ENCODE peak calls at places on chromosomes 12 and 14, in four cellular contexts. C is Panc1, I is HepG2, Q is HCT116. G is an unnamed sample.

GRCh38 chr12:26156201-26156871 is 31.5 kb upstream of the BHLHE41 start:
- DNase-seq in C (no peak), I (no peak), Q (no peak), G (no peak)

GRCh38 chr12:121626087-121626852 is at the start of gene ORAI1:
- DNase-seq in C (no peak), I (peak; percentile 81), Q (peak; percentile 83), G (peak; percentile 97)

GRCh38 chr14:36052681-36053080 is 123.8 kb downstream of the PTCSC3 start:
- DNase-seq in C (no peak), I (no peak), Q (no peak), G (no peak)

GRCh38 chr12:50198829-50199228 is 31.7 kb upstream of the CERS5 start:
- DNase-seq in C (no peak), I (no peak), Q (no peak), G (no peak)

GRCh38 chr14:72237722-72238666 is 305.8 kb downstream of the RGS6 start:
- DNase-seq in C (no peak), I (no peak), Q (no peak), G (no peak)

GRCh38 chr14:103520657-103521437 is 1.8 kb downstream of the CKB start:
- DNase-seq in C (no peak), I (no peak), Q (peak; percentile 53), G (peak; percentile 78)

GRCh38 chr12:51705450-51705849 is 114.4 kb downstream of the SCN8A start:
- DNase-seq in C (no peak), I (no peak), Q (no peak), G (no peak)

GRCh38 chr12:6272300-6273208 is 37.9 kb upstream of the PLEKHG6 start:
- DNase-seq in C (no peak), I (no peak), Q (peak; percentile 88), G (no peak)

GRCh38 chr12:49641748-49642369 is 18.5 kb downstream of the PRPF40B start:
- DNase-seq in C (no peak), I (no peak), Q (no peak), G (no peak)

GRCh38 chr12:90004319-90005074 is 295.9 kb upstream of the ATP2B1 start:
- DNase-seq in C (no peak), I (no peak), Q (no peak), G (no peak)

GRCh38 chr12:49288412-49288853 is 6.5 kb upstream of the PRPH start:
- DNase-seq in C (no peak), I (peak; percentile 34), Q (peak; percentile 46), G (peak; percentile 76)

GRCh38 chr12:2992724-2993123 is 33.5 kb downstream of the TEAD4 start:
- DNase-seq in C (no peak), I (no peak), Q (no peak), G (no peak)

GRCh38 chr14:38404100-38404541 is 148.2 kb upstream of the CLEC14A start:
- DNase-seq in C (no peak), I (no peak), Q (no peak), G (no peak)

GRCh38 chr12:94235894-94236293 is 87.5 kb downstream of the PLXNC1 start:
- DNase-seq in C (no peak), I (no peak), Q (no peak), G (no peak)

GRCh38 chr12:65934480-65935115 is 110.3 kb downstream of the HMGA2 start:
- DNase-seq in C (no peak), I (no peak), Q (no peak), G (no peak)

GRCh38 chr14:96629082-96629481 is 126.9 kb downstream of the PAPOLA start:
- DNase-seq in C (no peak), I (no peak), Q (no peak), G (no peak)

GRCh38 chr14:36716614-36717184 is 55.0 kb downstream of the PAX9 start:
- DNase-seq in C (no peak), I (peak; percentile 59), Q (no peak), G (no peak)

GRCh38 chr12:80269953-80270552 is 170.7 kb downstream of the OTOGL start:
- DNase-seq in C (peak; percentile 24), I (peak; percentile 24), Q (peak; percentile 23), G (peak; percentile 41)

GRCh38 chr12:127235771-127236170 is 1031.2 kb upstream of the TMEM132C start:
- DNase-seq in C (no peak), I (no peak), Q (no peak), G (no peak)

GRCh38 chr12:14896477-14897184 is 11.0 kb upstream of the MGP start:
- DNase-seq in C (no peak), I (no peak), Q (no peak), G (no peak)

GRCh38 chr12:102342281-102343006 is 137.9 kb downstream of the IGF1 start:
- DNase-seq in C (no peak), I (peak; percentile 42), Q (no peak), G (no peak)
- TF ChIP-seq TCF7L2 in C (no peak), I (no peak), Q (no peak), G (no peak)

DNA sequence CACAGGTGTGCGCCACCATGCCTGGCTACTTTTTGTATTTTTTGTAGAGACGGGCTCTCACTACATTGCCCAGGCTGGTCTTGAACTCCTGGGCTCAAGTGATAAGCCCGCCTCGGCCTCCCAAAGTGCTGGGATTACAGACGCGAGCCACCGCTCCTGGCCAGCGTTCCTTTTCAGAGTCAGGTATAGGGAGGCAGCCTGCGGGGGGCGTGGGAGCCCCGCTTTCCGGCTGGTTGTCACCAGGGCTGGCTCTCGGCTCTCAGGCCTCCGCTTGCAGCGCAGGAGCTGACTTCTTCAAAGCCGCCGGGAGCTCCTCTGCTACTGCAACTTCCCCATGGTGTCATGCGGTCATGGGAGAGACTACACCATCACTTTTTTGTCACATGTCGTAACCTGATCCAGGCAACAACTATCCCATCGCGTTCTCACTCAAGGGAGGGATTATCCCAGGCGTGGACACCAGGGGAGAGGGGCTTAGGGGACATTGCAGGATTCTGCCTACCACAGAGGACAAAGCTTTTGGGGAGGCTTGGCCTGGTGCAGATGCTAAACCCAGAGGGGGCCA is 129.4 kb downstream of the SCARB1 start:
- DNase-seq in C (no peak), I (peak; percentile 91), Q (no peak), G (peak; percentile 64)
- TF ChIP-seq TCF7L2 in C (no peak), I (no peak), Q (no peak), G (no peak)

DNA sequence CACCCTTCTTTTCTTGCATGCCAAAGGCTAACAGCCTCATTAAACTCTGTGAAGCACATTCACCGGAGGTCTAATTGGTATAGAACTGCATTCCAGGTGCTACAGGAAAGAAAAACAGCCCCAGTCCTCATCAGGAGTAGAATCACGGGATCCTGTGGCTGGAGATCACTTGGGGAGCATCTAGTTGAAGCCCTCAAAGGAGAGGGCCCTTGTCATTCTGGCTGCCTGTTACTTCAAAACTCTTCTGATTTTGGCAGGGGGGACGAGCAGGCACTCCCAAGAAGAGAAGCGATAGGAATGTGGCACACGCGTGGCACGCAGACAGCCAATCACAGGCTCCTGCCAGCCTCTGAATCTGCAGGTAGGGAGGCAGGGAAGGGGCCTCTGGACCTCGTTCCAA is 154.3 kb downstream of the TTC7B start:
- DNase-seq in C (no peak), I (no peak), Q (no peak), G (no peak)
- TF ChIP-seq TCF7L2 in C (no peak), I (no peak), Q (no peak), G (no peak)

GRCh38 chr12:4449862-4450222 is 4.2 kb upstream of the FGF6 start:
- DNase-seq in C (no peak), I (no peak), Q (no peak), G (no peak)
- TF ChIP-seq TCF7L2 in C (no peak), I (no peak), Q (no peak), G (no peak)

DNA sequence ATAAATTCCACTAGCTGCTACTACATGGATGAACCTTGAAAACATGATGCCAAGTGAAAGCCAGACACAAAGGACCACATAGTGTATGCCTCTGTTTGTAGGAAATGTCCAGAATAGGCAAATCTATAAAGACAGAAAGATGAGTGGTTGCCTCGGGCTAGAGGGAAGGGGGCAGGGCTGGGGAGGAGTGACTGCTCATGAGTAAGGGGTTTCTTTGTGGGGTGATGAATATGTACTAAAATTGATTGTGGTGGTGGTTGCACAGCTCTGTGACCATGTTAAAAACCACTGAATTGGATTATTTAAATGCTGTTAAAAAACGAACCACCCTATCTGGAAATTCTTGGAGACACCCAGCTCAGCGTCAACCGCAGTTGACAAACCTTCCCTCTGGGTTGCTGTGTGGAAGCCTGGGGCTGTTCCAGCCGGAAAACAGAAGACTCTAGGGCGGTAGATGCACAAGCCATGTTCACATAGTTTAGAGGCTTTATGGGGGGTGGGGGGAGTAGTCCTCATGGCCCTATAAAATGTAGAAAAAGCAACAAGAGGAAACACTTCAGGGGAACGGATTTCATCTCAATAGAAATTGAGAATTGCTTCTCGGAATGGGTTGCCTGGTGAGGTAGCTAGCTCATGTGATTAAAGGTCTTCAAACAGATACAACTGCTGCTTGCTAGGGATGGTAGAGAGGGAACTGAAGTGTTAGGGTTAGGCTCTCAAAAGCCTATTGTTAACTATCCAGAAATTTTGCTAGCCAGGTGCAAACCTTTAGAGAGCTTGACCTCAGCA is 29.4 kb downstream of the RIN3 start:
- DNase-seq in C (no peak), I (no peak), Q (no peak), G (no peak)
- TF ChIP-seq TCF7L2 in C (no peak), I (no peak), Q (no peak), G (no peak)

GRCh38 chr12:64063121-64063520 is 159.0 kb downstream of the KICS2 start:
- DNase-seq in C (no peak), I (no peak), Q (no peak), G (no peak)

GRCh38 chr12:64064706-64065105 is 157.4 kb downstream of the KICS2 start:
- DNase-seq in C (no peak), I (no peak), Q (no peak), G (no peak)

GRCh38 chr12:64066776-64067175 is 155.3 kb downstream of the KICS2 start:
- DNase-seq in C (no peak), I (no peak), Q (no peak), G (no peak)

GRCh38 chr12:64064240-64064639 is 157.9 kb downstream of the KICS2 start:
- DNase-seq in C (no peak), I (no peak), Q (no peak), G (no peak)

DNA sequence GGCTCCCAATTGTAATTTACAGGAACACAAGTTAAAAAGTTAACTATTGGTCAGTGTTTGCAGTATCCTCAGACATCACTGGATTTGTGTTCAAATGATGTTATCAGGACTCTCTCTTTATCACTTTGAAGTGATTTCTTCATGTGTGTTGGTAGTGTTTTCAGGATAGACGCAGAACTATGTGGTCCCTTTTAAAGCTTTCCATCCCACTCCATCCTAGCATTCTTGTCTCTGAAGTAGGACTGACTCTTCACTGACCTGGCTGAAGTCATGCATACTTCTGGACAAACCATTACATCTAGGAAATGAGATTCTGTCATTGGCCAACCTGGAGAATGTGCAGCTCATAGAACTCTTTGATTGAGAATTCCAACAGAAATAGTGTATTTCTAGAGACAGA is 156.0 kb downstream of the KICS2 start:
- DNase-seq in C (no peak), I (peak; percentile 4), Q (no peak), G (no peak)
- TF ChIP-seq TCF7L2 in C (no peak), I (no peak), Q (no peak), G (no peak)

G was measured in K562.